ENCODE peak calls at places on chromosomes 3 and 15, in six cellular contexts. O is mesendoderm, X is neuronal stem cell, F is H1, A is IMR-90, V is mesenchymal stem cell. P is an unnamed sample.

GRCh38 chr3:94269763-94270162 is 206.9 kb downstream of the NSUN3 start:
- DNase-seq in O (peak), X (no peak), F (no peak), A (no peak), V (peak), P (no peak)

GRCh38 chr15:33370225-33371020 is 59.7 kb downstream of the RYR3 start:
- DNase-seq in O (no peak), X (no peak), F (no peak), A (no peak), V (no peak), P (no peak)

GRCh38 chr3:99250821-99251355 is 349.4 kb upstream of the DCBLD2 start:
- DNase-seq in O (no peak), X (no peak), F (no peak), A (no peak), V (peak), P (no peak)

GRCh38 chr15:75644376-75644775 is 3.3 kb upstream of the SNX33 start:
- DNase-seq in O (no peak), X (no peak), F (no peak), A (peak), V (no peak), P (no peak)

GRCh38 chr3:77825045-77825827 is 785.3 kb downstream of the ROBO2 start:
- DNase-seq in O (peak), X (no peak), F (no peak), A (peak), V (peak), P (no peak)

GRCh38 chr15:37015025-37015424 is 85.3 kb downstream of the MEIS2 start:
- DNase-seq in O (no peak), X (no peak), F (no peak), A (no peak), V (peak), P (no peak)

GRCh38 chr3:119350114-119350513 is 55.9 kb downstream of the ARHGAP31 start:
- DNase-seq in O (peak), X (peak), F (peak), A (no peak), V (no peak), P (peak)

GRCh38 chr3:53691885-53692284 is 154.3 kb downstream of the CHDH start:
- DNase-seq in O (no peak), X (no peak), F (no peak), A (no peak), V (no peak), P (no peak)

GRCh38 chr3:44365952-44366351 is 27.4 kb downstream of the TCAIM start:
- DNase-seq in O (peak), X (no peak), F (no peak), A (no peak), V (no peak), P (no peak)

GRCh38 chr15:43483306-43484128 is 9.4 kb downstream of the TP53BP1 start:
- DNase-seq in O (peak), X (no peak), F (no peak), A (no peak), V (peak), P (no peak)

GRCh38 chr15:94237903-94238302 is 6.5 kb downstream of the MCTP2 start:
- DNase-seq in O (no peak), X (no peak), F (no peak), A (peak), V (no peak), P (no peak)

GRCh38 chr3:62582495-62583172 is 209.3 kb upstream of the FEZF2 start:
- DNase-seq in O (no peak), X (no peak), F (no peak), A (no peak), V (no peak), P (no peak)

GRCh38 chr3:184066211-184066610 is 13.4 kb downstream of the HTR3C start:
- DNase-seq in O (no peak), X (no peak), F (no peak), A (peak), V (no peak), P (no peak)

GRCh38 chr3:88742066-88742465 is 365.4 kb upstream of the EPHA3 start:
- DNase-seq in O (no peak), X (no peak), F (no peak), A (no peak), V (no peak), P (no peak)

GRCh38 chr15:52050416-52050815 is 31.4 kb downstream of the MAPK6 start:
- DNase-seq in O (no peak), X (no peak), F (no peak), A (peak), V (peak), P (no peak)

GRCh38 chr15:74278269-74278668 is 42.1 kb downstream of the CCDC33 start:
- DNase-seq in O (no peak), X (no peak), F (no peak), A (no peak), V (no peak), P (no peak)

GRCh38 chr3:19668163-19668562 is 265.9 kb downstream of the EFHB start:
- DNase-seq in O (peak), X (no peak), F (no peak), A (no peak), V (no peak), P (no peak)

GRCh38 chr15:95812491-95812890 is 518.0 kb upstream of the NR2F2 start:
- DNase-seq in O (no peak), X (no peak), F (no peak), A (peak), V (peak), P (no peak)

GRCh38 chr3:61684386-61684785 is 123.0 kb downstream of the PTPRG start:
- DNase-seq in O (no peak), X (no peak), F (no peak), A (no peak), V (no peak), P (no peak)

GRCh38 chr3:23822559-23822958 is 16.8 kb downstream of the UBE2E1 start:
- DNase-seq in O (no peak), X (no peak), F (no peak), A (no peak), V (no peak), P (no peak)

GRCh38 chr3:65748326-65748725 is 290.4 kb downstream of the MAGI1 start:
- DNase-seq in O (no peak), X (no peak), F (no peak), A (no peak), V (no peak), P (no peak)

GRCh38 chr3:65878831-65879230 is 159.9 kb downstream of the MAGI1 start:
- DNase-seq in O (peak), X (no peak), F (no peak), A (no peak), V (no peak), P (peak)

GRCh38 chr15:65057549-65057940 is 10.2 kb downstream of the RASL12 start:
- DNase-seq in O (no peak), X (no peak), F (no peak), A (no peak), V (no peak), P (no peak)

GRCh38 chr3:129650256-129650872 is 43.9 kb upstream of the PLXND1 start:
- DNase-seq in O (peak), X (peak), F (no peak), A (peak), V (peak), P (peak)

GRCh38 chr3:42526616-42527367 is 24.3 kb downstream of the VIPR1 start:
- DNase-seq in O (no peak), X (no peak), F (no peak), A (no peak), V (no peak), P (no peak)

GRCh38 chr3:70951937-70952492 is 631.5 kb downstream of the FOXP1 start:
- DNase-seq in O (no peak), X (no peak), F (no peak), A (no peak), V (no peak), P (no peak)

GRCh38 chr15:35751421-35752133 is 205.6 kb upstream of the DPH6 start:
- DNase-seq in O (peak), X (peak), F (peak), A (peak), V (peak), P (peak)

GRCh38 chr15:70559223-70559823 is 204.0 kb downstream of the UACA start:
- DNase-seq in O (no peak), X (no peak), F (no peak), A (peak), V (peak), P (peak)

GRCh38 chr15:69757186-69757585 is 304.6 kb downstream of the RPLP1 start:
- DNase-seq in O (no peak), X (no peak), F (no peak), A (peak), V (no peak), P (no peak)

GRCh38 chr15:100338971-100339444 is 2.8 kb downstream of the ADAMTS17 start:
- DNase-seq in O (peak), X (peak), F (no peak), A (peak), V (no peak), P (peak)

GRCh38 chr3:140914384-140914945 is 27.2 kb upstream of the SLC25A36 start:
- DNase-seq in O (no peak), X (no peak), F (no peak), A (no peak), V (no peak), P (no peak)
- H2AK5ac ChIP-seq in O (no peak), X (no peak), F (no peak), A (no peak), V (no peak), P (no peak)

DNA sequence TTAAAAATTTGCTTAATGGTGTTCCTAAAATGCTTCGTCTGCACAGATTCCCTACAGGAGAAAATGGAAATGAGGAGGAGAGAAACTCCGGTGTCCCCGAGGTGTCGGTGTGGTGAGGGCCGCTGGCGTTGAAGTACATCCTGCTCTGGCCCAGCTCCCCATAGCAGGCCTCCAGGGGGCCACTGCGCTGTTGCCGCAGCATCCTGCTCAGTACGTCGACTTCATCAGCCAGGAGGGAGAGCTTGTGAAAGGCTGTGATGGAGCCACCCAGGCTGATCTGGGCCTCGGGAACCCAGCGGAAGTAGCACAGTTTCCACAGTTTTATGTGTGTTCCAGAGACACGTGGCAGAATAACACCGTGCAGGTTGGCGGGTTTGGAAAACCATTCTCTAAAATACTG is 37.8 kb downstream of the FAN1 start:
- DNase-seq in O (peak), X (no peak), F (no peak), A (no peak), V (no peak), P (peak)
- H2BK15ac ChIP-seq in O (no peak), X (no peak), F (no peak), A (no peak), V (no peak), P (no peak)

GRCh38 chr3:12286504-12286903 is 2.4 kb upstream of the PPARG start:
- DNase-seq in O (no peak), X (no peak), F (no peak), A (no peak), V (no peak), P (no peak)
- H2AK5ac ChIP-seq in O (no peak), X (no peak), F (no peak), A (peak), V (no peak), P (no peak)

GRCh38 chr3:172129868-172130751 is 90.7 kb downstream of the FNDC3B start:
- DNase-seq in O (peak), X (no peak), F (no peak), A (peak), V (peak), P (no peak)

GRCh38 chr3:172127929-172128580 is 88.7 kb downstream of the FNDC3B start:
- DNase-seq in O (no peak), X (no peak), F (no peak), A (no peak), V (peak), P (no peak)

GRCh38 chr3:172128852-172129251 is 89.5 kb downstream of the FNDC3B start:
- DNase-seq in O (no peak), X (no peak), F (no peak), A (no peak), V (no peak), P (no peak)

GRCh38 chr3:172131746-172132145 is 92.4 kb downstream of the FNDC3B start:
- DNase-seq in O (no peak), X (no peak), F (no peak), A (no peak), V (no peak), P (no peak)

DNA sequence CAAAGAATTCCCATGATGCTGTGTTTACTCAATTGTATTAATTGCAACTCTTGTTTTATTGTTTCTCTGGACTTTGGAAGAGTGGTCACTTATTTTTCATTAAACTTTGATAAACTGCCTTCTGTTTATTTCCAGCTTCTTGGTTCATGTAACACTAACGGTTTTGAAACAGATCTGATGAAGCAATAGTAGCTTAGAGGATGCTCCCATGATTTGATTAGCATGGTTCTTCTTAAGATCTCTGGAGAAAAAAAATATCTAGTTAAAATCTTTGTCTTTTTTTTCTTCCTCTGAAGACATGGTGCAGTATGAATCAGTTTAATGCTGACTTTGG is 90.1 kb downstream of the FNDC3B start:
- DNase-seq in O (no peak), X (no peak), F (no peak), A (no peak), V (peak), P (no peak)
- H2BK15ac ChIP-seq in O (no peak), X (no peak), F (no peak), A (no peak), V (no peak), P (no peak)

GRCh38 chr3:134483195-134483890 is 2.4 kb downstream of the ANAPC13 start:
- DNase-seq in O (no peak), X (no peak), F (no peak), A (peak), V (peak), P (no peak)

GRCh38 chr3:134485620-134486576 is at the start of the genes ANAPC13 and CEP63:
- DNase-seq in O (peak), X (peak), F (peak), A (peak), V (peak), P (peak)

GRCh38 chr3:134487406-134487805 is 1.5 kb downstream of the CEP63 start:
- DNase-seq in O (no peak), X (no peak), F (no peak), A (no peak), V (no peak), P (no peak)

GRCh38 chr3:134485075-134485536 is 679 bp downstream of the ANAPC13 start:
- DNase-seq in O (peak), X (peak), F (no peak), A (no peak), V (peak), P (no peak)

DNA sequence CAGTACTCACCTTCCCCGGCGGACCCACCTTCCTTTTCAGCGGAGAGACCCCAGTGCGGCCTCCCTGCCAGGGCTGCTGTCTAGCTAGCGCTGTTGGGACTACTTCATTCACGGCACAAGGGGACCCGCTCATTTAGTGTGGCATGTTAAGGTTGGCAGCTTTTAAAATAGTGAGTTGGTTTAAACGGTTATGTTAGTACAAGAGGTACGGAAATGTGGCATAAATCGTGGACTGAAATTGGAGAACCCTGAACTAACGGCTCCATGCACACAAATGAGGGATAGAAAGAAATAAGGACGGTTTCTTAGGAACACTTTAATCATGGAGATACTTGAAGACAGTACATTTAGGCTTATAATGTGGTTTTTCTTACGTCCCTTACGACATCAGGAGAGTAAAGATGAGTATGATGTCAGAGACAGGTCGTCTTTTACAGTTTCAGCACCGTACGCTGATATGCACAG is 752 bp downstream of the CEP63 start:
- DNase-seq in O (peak), X (peak), F (no peak), A (peak), V (peak), P (no peak)
- H2AK5ac ChIP-seq in O (no peak), X (no peak), F (no peak), A (peak), V (no peak), P (no peak)